ENCODE peak calls at places on chromosomes 16 and 17, in six cellular contexts. H is M059J; W is amygdala; J is endodermal cell; K is midbrain; I is activated naive CD8-positive, alpha-beta T cell treated with anti-CD3 and anti-CD28 coated beads, Interleukin-2, amount 50 U/mL, for 24 hours. S is an unnamed sample.

GRCh38 chr16:1907226-1907849 is 10.9 kb downstream of the HS3ST6 start:
- DNase-seq in H (no peak), W (no peak), J (no peak), K (no peak), I (no peak), S (no peak)

GRCh38 chr16:71338193-71338592 is 20.3 kb upstream of the CALB2 start:
- DNase-seq in H (peak), W (no peak), J (no peak), K (no peak), I (no peak), S (no peak)

GRCh38 chr17:5183410-5183793 is 8.3 kb downstream of the ZNF594 start:
- DNase-seq in H (no peak), W (no peak), J (no peak), K (no peak), I (no peak), S (no peak)

GRCh38 chr17:57944796-57945362 is 10.3 kb downstream of the CUEDC1 start:
- DNase-seq in H (no peak), W (no peak), J (no peak), K (no peak), I (no peak), S (no peak)

GRCh38 chr17:75521951-75522727 is 3.4 kb upstream of the LLGL2 start:
- DNase-seq in H (peak), W (no peak), J (no peak), K (no peak), I (no peak), S (no peak)

GRCh38 chr17:17694229-17695081 is 13.2 kb downstream of the RAI1 start:
- DNase-seq in H (peak), W (peak), J (peak), K (peak), I (peak), S (peak)

GRCh38 chr16:57694191-57694555 is 433 bp upstream of the DRC7 start:
- DNase-seq in H (no peak), W (no peak), J (no peak), K (no peak), I (no peak), S (no peak)

GRCh38 chr16:75305364-75306101 is 54.1 kb upstream of the BCAR1 start:
- DNase-seq in H (peak), W (no peak), J (peak), K (no peak), I (peak), S (peak)

GRCh38 chr17:69919789-69920188 is 155.2 kb upstream of the KCNJ16 start:
- DNase-seq in H (no peak), W (no peak), J (no peak), K (no peak), I (no peak), S (no peak)

GRCh38 chr16:78183886-78184553 is 84.6 kb downstream of the WWOX start:
- DNase-seq in H (no peak), W (peak), J (no peak), K (peak), I (no peak), S (peak)

GRCh38 chr16:86509759-86510464 is 415 bp upstream of the FOXF1 start:
- DNase-seq in H (peak), W (no peak), J (peak), K (no peak), I (no peak), S (no peak)

GRCh38 chr16:24685539-24686432 is 43.7 kb upstream of the TNRC6A start:
- DNase-seq in H (peak), W (peak), J (peak), K (peak), I (no peak), S (no peak)

GRCh38 chr16:81608515-81609209 is 164.1 kb downstream of the CMIP start:
- DNase-seq in H (no peak), W (no peak), J (no peak), K (peak), I (no peak), S (no peak)

GRCh38 chr16:14475370-14476139 is 154.5 kb downstream of the PARN start:
- DNase-seq in H (no peak), W (no peak), J (no peak), K (no peak), I (no peak), S (no peak)

GRCh38 chr16:88908307-88908706 is 41.8 kb upstream of the PABPN1L start:
- DNase-seq in H (no peak), W (no peak), J (no peak), K (no peak), I (no peak), S (no peak)

GRCh38 chr17:76683011-76683755 is 27.6 kb downstream of the MXRA7 start:
- DNase-seq in H (no peak), W (no peak), J (peak), K (no peak), I (no peak), S (no peak)

GRCh38 chr16:4376126-4376819 is 4.6 kb downstream of the VASN start:
- DNase-seq in H (peak), W (peak), J (no peak), K (peak), I (no peak), S (no peak)

GRCh38 chr16:77951788-77952187 is 70.6 kb upstream of the CLEC3A start:
- DNase-seq in H (peak), W (no peak), J (peak), K (peak), I (no peak), S (peak)

S was measured in NCI-H345.